ENCODE peak calls at places on chromosomes 11 and 22, in four cellular contexts. G is fibroblast of mammary gland, D is psoas muscle, F is keratinocyte. C is an unnamed sample.
A peak's percentile ranks its signal among the peaks of the same experiment; 100 is the strongest.

GRCh38 chr22:40712311-40712710 is 33.0 kb downstream of the MCHR1 start:
- DNase-seq in D (peak; percentile 39), F (no peak), G (no peak), C (no peak)

GRCh38 chr11:126011220-126011619 is 51.4 kb downstream of the CDON start:
- DNase-seq in F (no peak), G (no peak), D (no peak), C (no peak)

GRCh38 chr11:70423523-70424505 is 25.5 kb downstream of the CTTN start:
- DNase-seq in D (no peak), G (peak; percentile 95), F (no peak), C (peak; percentile 92)

GRCh38 chr11:86519064-86519911 is 144.6 kb downstream of the CCDC81 start:
- DNase-seq in F (no peak), G (peak; percentile 52), D (no peak), C (peak; percentile 79)

GRCh38 chr11:74932797-74933196 is 16.1 kb downstream of the XRRA1 start:
- DNase-seq in D (no peak), G (peak; percentile 85), F (peak; percentile 57), C (peak; percentile 53)

GRCh38 chr11:87239001-87239400 is 201.3 kb downstream of the TMEM135 start:
- DNase-seq in D (no peak), G (no peak), F (no peak), C (no peak)

GRCh38 chr11:75403037-75403436 is 3.7 kb downstream of the RPS3 start:
- DNase-seq in G (no peak), F (no peak), D (no peak), C (no peak)

GRCh38 chr11:114134870-114135269 is 75.4 kb downstream of the ZBTB16 start:
- DNase-seq in G (peak; percentile 97), D (no peak), F (no peak), C (peak; percentile 93)

GRCh38 chr22:42387631-42388030 is 44.6 kb downstream of the NFAM1 start:
- DNase-seq in D (no peak), F (no peak), G (no peak), C (no peak)

GRCh38 chr11:75275581-75275980 is 35.0 kb downstream of the TPBGL start:
- DNase-seq in G (no peak), F (no peak), D (peak; percentile 68), C (no peak)

GRCh38 chr11:43298397-43298796 is 13.4 kb upstream of the API5 start:
- DNase-seq in D (no peak), G (no peak), F (no peak), C (no peak)

GRCh38 chr22:44351685-44352377 is 39.1 kb upstream of the SHISAL1 start:
- DNase-seq in F (peak; percentile 19), G (peak; percentile 89), D (no peak), C (peak; percentile 95)

GRCh38 chr11:3111919-3112690 is 53.0 kb downstream of the OSBPL5 start:
- DNase-seq in F (no peak), G (peak; percentile 44), D (no peak), C (no peak)

GRCh38 chr11:116733959-116734517 is 38.7 kb downstream of the BUD13 start:
- DNase-seq in F (no peak), G (no peak), D (no peak), C (no peak)

GRCh38 chr11:126495806-126496205 is 140.3 kb downstream of the ST3GAL4 start:
- DNase-seq in F (no peak), G (no peak), D (peak; percentile 6), C (no peak)

GRCh38 chr11:43644626-43645299 is 35.8 kb upstream of the HSD17B12 start:
- DNase-seq in F (no peak), G (peak; percentile 52), D (no peak), C (peak; percentile 9)

GRCh38 chr11:121452609-121453150 is at the start of gene SORL1-AS1:
- DNase-seq in D (no peak), F (no peak), G (no peak), C (no peak)

GRCh38 chr11:111878385-111878765 is 590 bp downstream of the FDXACB1 start:
- DNase-seq in F (no peak), G (peak; percentile 36), D (no peak), C (peak; percentile 50)

GRCh38 chr11:128776434-128777284 is 82.8 kb downstream of the FLI1 start:
- DNase-seq in D (peak; percentile 64), F (no peak), G (peak; percentile 34), C (no peak)

GRCh38 chr22:20930004-20930403 is 12.8 kb downstream of the CRKL start:
- DNase-seq in D (no peak), F (no peak), G (no peak), C (no peak)

DNA sequence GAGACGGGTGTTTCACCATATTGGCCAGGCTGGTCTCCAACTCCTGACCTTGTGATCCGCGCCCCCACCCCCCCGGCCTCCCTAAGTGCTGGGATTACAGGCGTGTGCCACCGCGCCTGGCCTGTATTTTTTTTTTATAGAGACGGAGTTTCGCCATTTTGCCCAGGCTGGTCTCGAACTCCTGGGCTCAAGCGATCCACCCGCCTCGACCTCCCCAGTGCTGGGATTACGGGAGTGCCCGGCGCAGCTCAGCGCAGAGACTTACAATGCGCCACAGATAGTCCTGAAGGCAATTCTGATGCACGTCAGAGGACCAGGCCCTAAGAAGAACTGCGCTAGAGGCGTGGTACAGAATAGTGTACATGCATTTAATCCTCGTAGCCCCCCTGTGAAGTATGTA is 587 bp upstream of the VPS51 start:
- DNase-seq in G (no peak), F (no peak), D (no peak), C (no peak)
- H3K4me3 ChIP-seq in G (peak overlapping the region; percentile 71), F (peak overlapping the region; percentile 69), D (peak overlapping the region; percentile 93), C (peak overlapping the region; percentile 84)

GRCh38 chr11:14617241-14618027 is 26.2 kb upstream of the PDE3B start:
- DNase-seq in F (no peak), G (no peak), D (no peak), C (no peak)
- TF ChIP-seq CTCF in F (no peak), G (no peak), D (no peak), C (no peak)

GRCh38 chr22:24059793-24060192 is 48.7 kb downstream of the CABIN1 start:
- DNase-seq in D (no peak), G (no peak), F (no peak), C (no peak)
- H3K4me3 ChIP-seq in D (no peak overlapping the region), G (no peak overlapping the region), F (no peak overlapping the region), C (no peak overlapping the region)

GRCh38 chr11:123100378-123101085 is 38.6 kb upstream of the HSPA8 start:
- DNase-seq in F (no peak), D (peak; percentile 60), G (peak; percentile 45), C (peak; percentile 50)

GRCh38 chr11:123107945-123108344 is 46.0 kb upstream of the HSPA8 start:
- DNase-seq in G (no peak), D (no peak), F (no peak), C (no peak)

GRCh38 chr11:123103326-123103980 is 41.5 kb upstream of the HSPA8 start:
- DNase-seq in G (peak; percentile 87), D (no peak), F (no peak), C (peak; percentile 88)
- TF ChIP-seq CTCF in G (peak; percentile 70), D (peak; percentile 55), F (peak; percentile 70), C (peak; percentile 51)

GRCh38 chr22:50529416-50530279 is at the start of gene TYMP:
- DNase-seq in G (no peak), D (peak; percentile 88), F (no peak), C (peak; percentile 74)
- H3K4me3 ChIP-seq in G (peak within 1 kb of the TSS; percentile 55), D (peak within 1 kb of the TSS; percentile 69), F (peak within 1 kb of the TSS; percentile 50), C (peak within 1 kb of the TSS; percentile 51)

DNA sequence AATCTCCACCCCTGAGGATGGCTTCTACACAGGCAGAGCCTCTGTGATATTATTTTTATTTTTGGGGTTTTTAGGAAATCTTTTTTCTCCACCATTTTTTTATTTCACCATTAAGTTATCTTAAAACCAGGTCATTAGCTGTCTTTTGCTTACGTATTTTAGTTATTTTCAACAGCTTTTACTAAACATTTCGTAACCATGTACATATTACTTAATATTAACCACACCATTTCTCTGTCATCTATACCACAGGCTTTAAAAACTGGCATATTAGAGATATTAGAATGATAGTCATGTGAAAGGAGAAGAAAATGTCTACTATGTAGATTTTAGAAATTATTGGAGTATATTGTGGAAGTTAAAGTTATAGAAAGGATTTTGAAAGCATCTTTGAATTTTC is 37.4 kb downstream of the YAP1 start:
- DNase-seq in F (no peak), D (no peak), G (no peak), C (no peak)
- TF ChIP-seq CTCF in F (no peak), D (no peak), G (no peak), C (no peak)

DNA sequence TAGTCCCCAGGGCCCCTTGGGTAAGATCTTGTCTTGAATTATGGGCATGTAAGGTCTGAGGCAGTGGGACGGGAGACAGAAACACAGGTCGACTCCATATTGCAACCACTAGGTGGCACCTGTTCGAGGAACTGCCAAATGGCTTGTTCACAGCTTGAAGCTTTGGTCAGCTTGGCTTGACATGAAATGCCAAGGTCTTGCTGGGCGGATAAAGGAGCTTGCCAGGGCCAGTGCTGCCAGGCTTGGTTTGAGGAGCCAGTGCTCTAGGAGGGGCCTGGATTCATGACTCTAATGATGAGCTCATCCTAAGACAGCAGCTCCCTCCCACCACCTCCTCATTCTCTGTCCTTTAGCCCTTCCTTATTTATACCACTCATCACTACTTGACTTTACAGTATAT is 11.9 kb upstream of the NRIP3 start:
- DNase-seq in G (peak; percentile 83), F (peak; percentile 56), D (peak; percentile 66), C (peak; percentile 82)
- H3K4me3 ChIP-seq in G (no peak overlapping the region), F (no peak overlapping the region), D (no peak overlapping the region), C (no peak overlapping the region)

GRCh38 chr11:63639195-63639832 is 25.1 kb upstream of the PLAAT3 start:
- DNase-seq in G (peak; percentile 56), D (no peak), F (no peak), C (no peak)

GRCh38 chr11:63643205-63643604 is 28.0 kb downstream of the ATL3 start:
- DNase-seq in D (no peak), G (no peak), F (no peak), C (no peak)

GRCh38 chr11:63635762-63636465 is 21.7 kb upstream of the PLAAT3 start:
- DNase-seq in D (peak; percentile 58), F (no peak), G (peak; percentile 69), C (peak; percentile 75)

DNA sequence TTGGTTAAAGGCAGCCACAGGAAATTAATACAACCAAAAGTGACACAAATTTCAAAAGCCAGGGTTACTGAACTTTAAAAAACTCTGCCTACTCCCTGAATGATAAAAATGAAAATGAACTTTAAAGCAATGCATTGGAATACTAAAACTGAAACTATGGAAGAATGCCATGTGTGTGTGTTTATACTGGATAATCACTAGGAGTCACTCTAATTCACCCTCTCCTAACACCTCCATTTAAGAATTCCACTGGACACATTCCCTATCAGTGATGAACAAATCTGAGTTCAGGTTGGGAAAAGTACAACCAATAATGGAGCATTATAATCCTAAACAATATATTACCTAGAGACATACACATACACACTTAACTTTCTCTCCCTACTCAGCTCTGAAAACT is 27.5 kb upstream of the PLAAT3 start:
- DNase-seq in F (no peak), G (peak; percentile 37), D (no peak), C (no peak)
- TF ChIP-seq CTCF in F (no peak), G (peak; percentile 2), D (no peak), C (no peak)

DNA sequence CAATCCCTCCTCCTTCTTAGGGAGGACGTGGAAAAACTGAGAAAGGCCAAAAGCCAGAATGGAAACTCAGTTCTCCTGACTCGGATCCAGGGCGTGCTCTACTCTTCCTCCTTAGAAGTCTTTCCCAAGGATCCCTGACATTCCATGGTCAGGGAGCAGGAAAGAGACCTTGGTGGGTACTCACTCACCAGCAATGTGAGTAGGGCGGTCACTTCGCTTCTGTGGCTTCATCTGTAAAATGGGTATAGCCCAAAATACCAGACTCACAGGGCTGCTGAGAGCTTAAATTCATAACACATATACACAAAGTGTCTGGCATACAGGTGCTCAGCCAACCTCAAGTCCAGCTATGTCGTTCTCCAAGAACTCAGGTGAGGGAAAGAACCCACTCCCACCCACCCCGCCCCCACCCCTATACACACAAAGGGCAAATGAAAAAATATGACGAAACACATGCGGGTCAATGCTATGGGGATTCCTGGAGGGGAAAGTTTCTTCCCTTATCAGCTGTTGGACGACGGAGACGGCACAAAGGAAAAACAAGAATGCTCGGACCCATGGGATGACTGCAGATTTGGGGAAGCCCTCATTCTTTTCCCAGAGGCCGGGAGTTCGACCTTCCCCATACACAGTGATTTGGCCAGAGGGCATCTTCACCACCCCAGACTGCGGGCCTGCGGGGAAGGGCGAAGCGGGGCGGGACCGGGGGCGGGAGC is 471 bp upstream of the KCTD17 start:
- DNase-seq in G (no peak), F (no peak), D (no peak), C (no peak)
- H3K4me3 ChIP-seq in G (peak overlapping the region; percentile 34), F (no peak overlapping the region), D (peak overlapping the region; percentile 68), C (peak overlapping the region; percentile 47)

C was measured in foreskin fibroblast.